ENCODE peak calls at places on chromosomes 3 and 15, in four cellular contexts. X is heart right ventricle, V is neural progenitor cell, N is Peyer's patch. T is an unnamed sample.

GRCh38 chr3:71103430-71103881 is 480.1 kb downstream of the FOXP1 start:
- DNase-seq in V (no peak), X (peak; percentile 69), N (no peak), T (peak; percentile 59)

GRCh38 chr3:138184994-138185393 is 2.1 kb upstream of the ARMC8 start:
- DNase-seq in X (no peak), V (peak; percentile 7), N (no peak), T (no peak)

GRCh38 chr3:109920749-109921148 is 583.4 kb upstream of the DPPA4 start:
- DNase-seq in N (no peak), X (no peak), V (no peak), T (no peak)

GRCh38 chr3:102195198-102195948 is 239.4 kb upstream of the ZPLD1 start:
- DNase-seq in V (no peak), N (no peak), X (no peak), T (no peak)

GRCh38 chr15:25850154-25851111 is 12.7 kb downstream of the ATP10A start:
- DNase-seq in N (peak; percentile 68), X (peak; percentile 77), V (peak; percentile 67), T (peak; percentile 43)

GRCh38 chr3:108051005-108051404 is 39.8 kb downstream of the CD47 start:
- DNase-seq in N (no peak), X (no peak), V (no peak), T (no peak)

GRCh38 chr15:58185439-58185838 is 47.3 kb downstream of the AQP9 start:
- DNase-seq in X (no peak), V (no peak), N (no peak), T (no peak)

GRCh38 chr3:106059953-106060517 is 191.2 kb upstream of the CBLB start:
- DNase-seq in X (no peak), V (no peak), N (no peak), T (no peak)

GRCh38 chr3:161035711-161036110 is 69.4 kb downstream of the B3GALNT1 start:
- DNase-seq in X (no peak), N (no peak), V (no peak), T (no peak)

GRCh38 chr3:57840445-57840844 is 84.3 kb downstream of the SLMAP start:
- DNase-seq in X (no peak), N (no peak), V (no peak), T (no peak)

GRCh38 chr15:67973846-67974245 is 80.3 kb upstream of the PIAS1 start:
- DNase-seq in N (no peak), X (no peak), V (no peak), T (no peak)

GRCh38 chr3:29385056-29385455 is 104.2 kb downstream of the RBMS3 start:
- DNase-seq in N (no peak), X (no peak), V (peak; percentile 16), T (no peak)

GRCh38 chr15:75843618-75844610 is 667 bp downstream of the UBE2Q2 start:
- DNase-seq in N (peak; percentile 75), V (peak; percentile 74), X (peak; percentile 71), T (peak; percentile 81)

GRCh38 chr15:95417761-95418160 is 912.7 kb upstream of the NR2F2 start:
- DNase-seq in N (no peak), V (no peak), X (no peak), T (no peak)

GRCh38 chr3:120144267-120144666 is 50.0 kb upstream of the GSK3B start:
- DNase-seq in V (peak; percentile 19), N (no peak), X (no peak), T (peak; percentile 20)

GRCh38 chr3:22729981-22730380 is 473.1 kb upstream of the UBE2E2 start:
- DNase-seq in N (no peak), X (no peak), V (no peak), T (no peak)

GRCh38 chr15:57395292-57395691 is 19.0 kb downstream of the CGNL1 start:
- DNase-seq in X (no peak), N (no peak), V (no peak), T (no peak)

GRCh38 chr3:18556001-18556408 is 130.9 kb upstream of the SATB1 start:
- DNase-seq in V (no peak), X (no peak), N (no peak), T (no peak)

GRCh38 chr15:68989876-68990754 is 24.4 kb upstream of the NOX5 start:
- DNase-seq in V (no peak), N (no peak), X (no peak), T (no peak)

DNA sequence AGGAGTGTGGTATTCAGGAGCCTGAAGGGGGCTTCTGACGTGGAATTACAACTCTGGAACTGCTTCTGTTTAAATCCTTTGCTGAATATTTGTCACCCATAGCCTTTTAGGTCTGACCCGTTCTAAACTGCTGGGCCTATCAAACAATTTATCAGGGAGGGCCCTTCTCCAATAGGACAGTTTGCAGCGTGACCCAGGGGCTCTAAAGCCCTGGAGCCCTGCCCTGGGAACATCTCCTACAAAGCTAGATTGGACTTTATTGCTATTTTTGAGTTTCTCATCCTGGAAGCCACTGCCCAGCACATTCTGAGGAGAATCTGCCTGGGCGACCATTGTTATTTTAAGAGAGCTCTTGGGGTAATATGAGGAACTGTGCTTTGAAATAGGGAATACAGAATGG is 35.5 kb downstream of the KLF13 start:
- DNase-seq in N (peak; percentile 26), V (no peak), X (no peak), T (no peak)
- H3K4me1 ChIP-seq in N (peaks cover 29% of the 10 kb centered on the region), V (peaks cover 55% of the 10 kb centered on the region), X (peaks cover 100% of the 10 kb centered on the region), T (peaks cover 90% of the 10 kb centered on the region)

DNA sequence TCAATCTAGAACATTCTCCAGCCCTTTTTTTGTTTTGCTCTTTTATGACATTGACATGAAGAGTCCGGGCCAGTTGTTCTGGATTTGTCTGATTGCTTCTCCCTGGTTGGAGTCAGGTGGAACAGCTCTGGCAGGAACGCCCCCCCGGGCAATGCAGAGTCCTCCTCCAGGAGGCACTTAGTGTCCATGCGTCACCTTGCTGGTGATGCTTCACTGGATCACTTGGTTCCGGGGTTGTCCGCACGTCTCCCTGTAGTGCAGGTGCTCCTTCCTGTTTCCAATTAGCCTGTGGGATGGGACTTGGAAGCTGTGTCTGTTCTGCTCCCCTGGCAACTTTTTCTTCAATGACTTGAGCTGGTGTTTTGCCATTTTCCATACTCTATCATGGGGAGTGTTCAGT is 9.8 kb downstream of the CSK start:
- DNase-seq in N (no peak), X (no peak), V (no peak), T (no peak)
- H3K27ac ChIP-seq in N (peak overlapping the region; percentile 37), X (peak overlapping the region; percentile 93), V (no peak overlapping the region), T (no peak overlapping the region)

GRCh38 chr3:197552198-197552597 is 3.6 kb downstream of the BDH1 start:
- DNase-seq in N (no peak), V (no peak), X (no peak), T (no peak)
- H3K4me1 ChIP-seq in N (peaks cover 5% of the 10 kb centered on the region), V (peaks cover 33% of the 10 kb centered on the region), X (peaks cover 27% of the 10 kb centered on the region), T (peaks cover 4% of the 10 kb centered on the region)

DNA sequence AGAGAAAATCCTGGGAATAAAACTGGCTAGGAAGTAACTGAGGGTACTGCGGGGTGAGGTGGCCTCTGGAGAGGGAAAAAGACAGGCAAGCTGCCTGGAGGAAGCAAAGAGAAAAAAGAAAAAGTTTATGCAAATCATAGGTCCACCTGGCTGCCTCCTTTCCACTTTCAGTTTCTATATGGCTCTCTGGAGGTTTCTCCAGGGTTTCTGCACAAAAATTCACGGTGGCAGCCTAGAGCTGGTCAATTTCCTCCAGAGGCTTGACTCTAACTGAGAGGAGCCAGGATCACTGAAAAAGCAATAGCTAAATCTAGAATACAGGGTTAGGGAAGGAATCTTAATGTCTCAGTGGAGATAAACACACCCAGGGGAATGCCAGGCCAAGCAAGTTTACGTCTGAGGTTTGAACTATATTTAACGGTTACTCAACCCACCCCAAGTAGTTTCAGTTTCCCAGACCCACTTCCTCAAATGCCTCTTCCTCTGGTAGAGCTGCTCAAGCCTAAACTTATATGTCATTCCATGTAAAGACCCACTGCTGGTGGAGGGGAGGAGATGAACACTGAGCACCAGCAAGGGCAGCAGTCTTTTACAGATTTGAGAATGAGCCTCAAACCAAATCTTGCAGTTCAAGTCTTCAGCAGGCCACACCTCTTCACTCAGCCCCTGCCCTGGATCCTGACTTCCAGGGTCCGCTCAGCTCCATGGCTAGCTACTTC is 5.7 kb downstream of the LYSMD2 start:
- DNase-seq in V (no peak), X (no peak), N (no peak), T (no peak)
- H3K27ac ChIP-seq in V (no peak overlapping the region), X (peak overlapping the region; percentile 82), N (peak overlapping the region; percentile 76), T (peak overlapping the region; percentile 20)

GRCh38 chr15:66744610-66745279 is 42.7 kb downstream of the SMAD6 start:
- DNase-seq in N (peak; percentile 29), V (no peak), X (no peak), T (no peak)
- H3K4me1 ChIP-seq in N (no peaks in the 10 kb centered on the region), V (peaks cover 39% of the 10 kb centered on the region), X (peaks cover 100% of the 10 kb centered on the region), T (peaks cover 12% of the 10 kb centered on the region)

GRCh38 chr3:117527346-117527745 is 817.8 kb downstream of the TUSC7 start:
- DNase-seq in X (no peak), N (no peak), V (no peak), T (no peak)

GRCh38 chr3:117523407-117523806 is 813.8 kb downstream of the TUSC7 start:
- DNase-seq in N (no peak), V (no peak), X (no peak), T (peak; percentile 5)

GRCh38 chr3:117526485-117527079 is 817.0 kb downstream of the TUSC7 start:
- DNase-seq in V (peak; percentile 18), X (no peak), N (no peak), T (no peak)

GRCh38 chr3:117528688-117529087 is 819.1 kb downstream of the TUSC7 start:
- DNase-seq in V (no peak), N (no peak), X (no peak), T (no peak)

GRCh38 chr3:117524890-117525289 is 815.3 kb downstream of the TUSC7 start:
- DNase-seq in V (no peak), N (no peak), X (no peak), T (no peak)
- H3K27ac ChIP-seq in V (no peak overlapping the region), N (no peak overlapping the region), X (no peak overlapping the region), T (no peak overlapping the region)